ENCODE peak calls at places on chromosomes 7 and 10, in six cellular contexts. U is A549, N is ascending aorta, C is Peyer's patch, P is Panc1, K is cardiac muscle cell. L is an unnamed sample.

GRCh38 chr7:95470452-95470851 is 15.3 kb upstream of the ASB4 start:
- DNase-seq in U (peak), N (no peak), C (peak), P (no peak), K (no peak), L (no peak)

GRCh38 chr10:42933454-42934340 is 143.2 kb upstream of the RET start:
- DNase-seq in U (no peak), N (no peak), C (no peak), P (no peak), K (peak), L (no peak)

GRCh38 chr10:131968949-131969348 is 12.8 kb downstream of the BNIP3 start:
- DNase-seq in U (no peak), N (no peak), C (no peak), P (no peak), K (no peak), L (no peak)

GRCh38 chr10:8112230-8112915 is 57.9 kb downstream of the GATA3 start:
- DNase-seq in U (no peak), N (no peak), C (no peak), P (no peak), K (no peak), L (no peak)

GRCh38 chr7:46791180-46791579 is 790.7 kb downstream of the TNS3 start:
- DNase-seq in U (no peak), N (no peak), C (no peak), P (no peak), K (no peak), L (no peak)

GRCh38 chr10:118870467-118871243 is 115.9 kb upstream of the CACUL1 start:
- DNase-seq in U (peak), N (no peak), C (no peak), P (no peak), K (peak), L (no peak)

GRCh38 chr10:323651-324293 is 188.5 kb downstream of the ZMYND11 start:
- DNase-seq in U (peak), N (peak), C (peak), P (peak), K (no peak), L (peak)

GRCh38 chr7:132500727-132501410 is 75.4 kb downstream of the PLXNA4 start:
- DNase-seq in U (peak), N (no peak), C (no peak), P (no peak), K (peak), L (peak)

GRCh38 chr7:135690566-135690965 is 28.3 kb downstream of the STMP1 start:
- DNase-seq in U (no peak), N (no peak), C (no peak), P (no peak), K (no peak), L (no peak)

GRCh38 chr10:33331020-33331557 is 3.4 kb downstream of the NRP1 start:
- DNase-seq in U (no peak), N (no peak), C (no peak), P (no peak), K (no peak), L (no peak)

GRCh38 chr7:128915841-128916642 is 5.5 kb upstream of the KCP start:
- DNase-seq in U (no peak), N (no peak), C (no peak), P (no peak), K (no peak), L (no peak)

GRCh38 chr10:60820093-60820769 is 42.0 kb downstream of the CDK1 start:
- DNase-seq in U (peak), N (no peak), C (no peak), P (no peak), K (peak), L (no peak)

GRCh38 chr10:59513558-59513957 is 151.2 kb upstream of the FAM13C start:
- DNase-seq in U (no peak), N (no peak), C (no peak), P (no peak), K (no peak), L (no peak)

GRCh38 chr7:74452748-74453320 is 872 bp upstream of the GTF2IRD1 start:
- DNase-seq in U (no peak), N (no peak), C (peak), P (no peak), K (no peak), L (peak)

GRCh38 chr7:24896031-24896433 is 83.9 kb downstream of the OSBPL3 start:
- DNase-seq in U (no peak), N (no peak), C (peak), P (no peak), K (no peak), L (no peak)

DNA sequence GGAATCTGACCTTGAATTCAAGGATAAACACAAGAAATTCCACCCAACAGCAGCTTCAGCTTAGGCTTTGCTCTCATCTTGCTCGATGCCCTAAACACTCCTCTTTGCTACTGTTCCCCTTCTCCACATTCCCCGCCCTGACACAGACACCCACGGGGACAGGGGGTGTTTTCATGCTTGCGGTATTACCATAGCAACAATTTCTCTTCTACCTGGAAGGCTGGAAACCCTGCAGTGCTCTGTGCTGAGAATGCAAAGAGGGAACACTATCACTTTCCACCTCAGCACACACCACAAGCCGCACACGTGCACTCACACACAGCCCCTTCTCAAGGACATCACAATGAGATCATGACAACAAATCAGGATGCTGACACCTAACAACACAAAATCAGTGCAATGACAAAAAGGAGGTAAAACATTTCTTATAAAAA is 81.5 kb downstream of the RNF216 start:
- DNase-seq in U (no peak), N (no peak), C (peak), P (no peak), K (no peak), L (no peak)
- H3K27ac ChIP-seq in U (peak), N (peak), C (peak), P (no peak), K (peak), L (peak)

GRCh38 chr10:44437837-44438752 is 53.2 kb upstream of the CXCL12 start:
- DNase-seq in U (no peak), N (no peak), C (no peak), P (no peak), K (no peak), L (no peak)
- H3K27ac ChIP-seq in U (no peak), N (no peak), C (no peak), P (no peak), K (no peak), L (peak)

DNA sequence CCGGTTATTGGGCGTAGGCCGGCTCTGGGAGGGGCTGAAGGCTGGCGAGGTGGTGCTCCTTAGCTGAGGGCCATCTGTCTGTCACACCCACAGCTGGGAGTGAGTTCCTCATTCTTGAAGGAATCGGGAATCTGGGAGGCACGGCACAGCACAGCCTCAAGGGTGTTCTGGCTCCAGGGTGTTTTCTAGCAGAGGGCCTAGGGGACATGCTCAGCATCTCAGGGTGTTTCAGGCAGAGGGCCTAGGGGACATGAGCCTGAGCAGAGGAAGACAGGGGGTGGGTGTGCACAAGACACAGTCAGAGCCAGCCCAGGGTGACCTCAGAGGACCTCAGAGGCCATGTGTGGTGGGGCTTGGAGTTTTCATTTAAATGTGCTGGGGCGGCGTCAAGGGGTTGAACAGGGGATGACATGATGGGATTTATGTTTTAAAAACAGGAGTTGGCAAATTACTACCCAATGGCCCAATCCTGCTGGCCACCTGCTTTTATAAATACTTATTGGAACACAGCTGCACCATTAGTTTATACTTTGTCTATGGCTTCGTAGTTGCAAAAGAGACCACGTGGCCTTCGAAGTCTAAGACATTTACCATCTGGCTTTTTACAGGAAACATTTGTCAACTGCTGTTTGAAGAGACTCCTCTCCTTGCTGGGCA is 121.7 kb downstream of the PRKAG2 start:
- DNase-seq in U (no peak), N (no peak), C (no peak), P (no peak), K (no peak), L (no peak)
- H3K27ac ChIP-seq in U (peak), N (peak), C (peak), P (peak), K (no peak), L (peak)

DNA sequence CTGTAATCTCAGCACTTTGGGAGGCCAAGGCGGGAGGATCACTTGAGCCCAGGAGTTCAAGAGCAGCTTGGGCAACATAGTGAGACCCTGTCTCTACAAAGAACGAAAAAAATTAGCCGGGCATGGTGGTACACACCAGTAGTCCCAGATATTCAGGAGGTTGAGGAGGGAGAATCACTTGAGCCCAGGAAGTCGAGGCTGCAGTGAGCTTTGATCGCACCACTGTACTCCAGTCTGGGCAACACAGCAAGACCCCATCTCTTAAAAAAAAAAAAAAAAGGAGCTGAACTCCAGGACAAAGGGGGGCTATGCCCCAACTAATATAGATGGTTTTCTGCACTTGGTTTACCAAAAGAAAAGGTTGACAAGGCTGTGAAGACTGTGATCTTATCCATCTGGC is 101.2 kb upstream of the ANLN start:
- DNase-seq in U (no peak), N (no peak), C (no peak), P (no peak), K (no peak), L (no peak)
- H3K27ac ChIP-seq in U (peak), N (no peak), C (no peak), P (peak), K (no peak), L (no peak)

GRCh38 chr7:131498237-131498885 is 58.1 kb downstream of the PODXL start:
- DNase-seq in U (no peak), N (no peak), C (no peak), P (no peak), K (no peak), L (no peak)

GRCh38 chr7:131500357-131500756 is 56.1 kb downstream of the PODXL start:
- DNase-seq in U (no peak), N (no peak), C (no peak), P (no peak), K (no peak), L (no peak)

GRCh38 chr7:131495679-131496498 is 60.5 kb downstream of the PODXL start:
- DNase-seq in U (no peak), N (no peak), C (no peak), P (no peak), K (no peak), L (no peak)

GRCh38 chr7:131499801-131500200 is 56.6 kb downstream of the PODXL start:
- DNase-seq in U (no peak), N (no peak), C (no peak), P (no peak), K (no peak), L (no peak)

GRCh38 chr7:131497454-131497853 is 59.0 kb downstream of the PODXL start:
- DNase-seq in U (no peak), N (no peak), C (no peak), P (no peak), K (no peak), L (no peak)
- H3K27ac ChIP-seq in U (no peak), N (no peak), C (no peak), P (no peak), K (no peak), L (no peak)

DNA sequence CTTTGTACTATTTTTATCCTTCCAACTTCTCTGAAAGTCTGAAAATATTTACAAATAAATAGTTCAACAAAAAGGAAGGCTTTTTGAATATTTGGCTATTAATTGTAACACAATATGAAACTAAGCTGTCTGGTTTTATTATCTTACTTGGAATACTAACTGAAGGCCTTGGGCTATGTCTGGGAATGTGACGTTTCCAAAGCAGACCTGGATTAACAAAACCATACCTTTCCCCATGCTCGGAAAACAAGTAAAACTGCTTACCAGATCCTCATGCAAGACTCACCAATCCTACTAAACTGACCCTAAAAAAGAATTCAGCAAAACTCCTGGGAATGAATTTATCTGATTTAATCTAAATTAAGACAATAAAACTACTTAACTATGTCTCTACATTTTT is 116.4 kb downstream of the ATE1 start:
- DNase-seq in U (no peak), N (no peak), C (no peak), P (no peak), K (no peak), L (no peak)
- H3K27ac ChIP-seq in U (no peak), N (no peak), C (no peak), P (no peak), K (no peak), L (no peak)

DNA sequence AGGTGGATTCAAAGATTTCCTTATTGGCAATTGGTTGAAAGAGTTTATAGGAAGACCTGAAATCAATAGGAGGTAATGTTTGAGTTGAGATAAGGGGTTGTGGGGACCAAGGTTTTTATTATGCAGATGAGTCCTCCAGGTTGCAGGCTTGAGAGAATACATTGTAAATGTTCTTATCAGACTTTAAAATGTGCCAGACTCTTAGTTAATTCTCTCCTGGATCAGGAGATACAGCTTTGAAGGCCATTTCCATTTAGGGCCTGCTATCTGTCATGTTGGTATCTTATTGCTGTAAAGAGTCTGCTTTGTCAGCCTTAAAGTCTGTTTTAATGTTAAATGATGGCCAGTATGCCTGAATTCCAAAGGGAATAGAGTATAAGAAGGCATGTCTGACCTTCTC is 61.8 kb upstream of the CALCR start:
- DNase-seq in U (no peak), N (no peak), C (no peak), P (no peak), K (no peak), L (no peak)
- H3K27ac ChIP-seq in U (no peak), N (no peak), C (no peak), P (no peak), K (no peak), L (no peak)

DNA sequence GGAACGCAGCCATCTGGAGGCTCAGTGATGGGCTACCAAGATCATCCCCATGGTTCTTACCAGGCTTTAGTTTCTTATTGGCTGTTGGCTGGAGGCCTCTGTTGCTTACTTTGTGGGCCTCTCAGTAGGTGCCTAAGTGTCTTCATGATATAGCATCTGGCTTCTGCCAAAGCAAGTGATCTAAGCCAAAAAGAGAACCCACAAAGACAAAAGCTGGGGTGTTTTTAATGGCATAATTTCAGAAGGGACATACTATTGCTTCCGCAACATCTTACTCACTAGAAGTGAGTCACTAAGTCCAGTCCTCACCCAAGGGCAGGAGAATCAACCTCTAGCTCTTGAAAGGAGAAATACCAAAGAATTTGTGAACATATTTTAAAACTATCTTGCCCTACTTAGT is 132.0 kb upstream of the MDFIC start:
- DNase-seq in U (no peak), N (no peak), C (no peak), P (no peak), K (no peak), L (no peak)
- H3K27ac ChIP-seq in U (no peak), N (no peak), C (no peak), P (no peak), K (no peak), L (no peak)